ENCODE peak calls at places on chromosomes 16 and 17, in six cellular contexts. One of them, this sample, is unnamed.

GRCh38 chr17:32609085-32609484 is 122.3 kb downstream of the CDK5R1 start:
- DNase-seq in astrocyte of the spinal cord: peak
- DNase-seq in PC-3: peak
- DNase-seq in cardiac muscle cell: no peak
- DNase-seq in endothelial cell: no peak
- DNase-seq in psoas muscle: peak
- DNase-seq in this sample: no peak

GRCh38 chr17:58576679-58577367 is 62.4 kb upstream of the MTMR4 start:
- DNase-seq in astrocyte of the spinal cord: no peak
- DNase-seq in PC-3: no peak
- DNase-seq in cardiac muscle cell: no peak
- DNase-seq in endothelial cell: no peak
- DNase-seq in psoas muscle: no peak
- DNase-seq in this sample: no peak

GRCh38 chr16:50310308-50311133 is 44.2 kb downstream of the ADCY7 start:
- DNase-seq in astrocyte of the spinal cord: no peak
- DNase-seq in PC-3: no peak
- DNase-seq in cardiac muscle cell: no peak
- DNase-seq in endothelial cell: no peak
- DNase-seq in psoas muscle: no peak
- DNase-seq in this sample: no peak

GRCh38 chr17:1779571-1780074 is 17.8 kb downstream of the SERPINF1 start:
- DNase-seq in astrocyte of the spinal cord: peak
- DNase-seq in PC-3: peak
- DNase-seq in cardiac muscle cell: peak
- DNase-seq in endothelial cell: no peak
- DNase-seq in psoas muscle: peak
- DNase-seq in this sample: no peak

GRCh38 chr16:88296437-88297177 is 86.2 kb upstream of the ZNF469 start:
- DNase-seq in astrocyte of the spinal cord: no peak
- DNase-seq in PC-3: no peak
- DNase-seq in cardiac muscle cell: no peak
- DNase-seq in endothelial cell: no peak
- DNase-seq in psoas muscle: no peak
- DNase-seq in this sample: no peak

GRCh38 chr16:50505115-50505514 is 43.1 kb upstream of the NKD1 start:
- DNase-seq in astrocyte of the spinal cord: no peak
- DNase-seq in PC-3: no peak
- DNase-seq in cardiac muscle cell: no peak
- DNase-seq in endothelial cell: no peak
- DNase-seq in psoas muscle: no peak
- DNase-seq in this sample: no peak

GRCh38 chr16:88882358-88883030 is 16.0 kb upstream of the PABPN1L start:
- DNase-seq in astrocyte of the spinal cord: no peak
- DNase-seq in PC-3: peak
- DNase-seq in cardiac muscle cell: no peak
- DNase-seq in endothelial cell: no peak
- DNase-seq in psoas muscle: no peak
- DNase-seq in this sample: no peak

GRCh38 chr17:21140911-21141310 is 14.1 kb downstream of the DHRS7B start:
- DNase-seq in astrocyte of the spinal cord: no peak
- DNase-seq in PC-3: no peak
- DNase-seq in cardiac muscle cell: no peak
- DNase-seq in endothelial cell: no peak
- DNase-seq in psoas muscle: no peak
- DNase-seq in this sample: no peak

GRCh38 chr17:76265624-76266243 is 586 bp downstream of the UBALD2 start:
- DNase-seq in astrocyte of the spinal cord: no peak
- DNase-seq in PC-3: peak
- DNase-seq in cardiac muscle cell: peak
- DNase-seq in endothelial cell: peak
- DNase-seq in psoas muscle: peak
- DNase-seq in this sample: peak

DNA sequence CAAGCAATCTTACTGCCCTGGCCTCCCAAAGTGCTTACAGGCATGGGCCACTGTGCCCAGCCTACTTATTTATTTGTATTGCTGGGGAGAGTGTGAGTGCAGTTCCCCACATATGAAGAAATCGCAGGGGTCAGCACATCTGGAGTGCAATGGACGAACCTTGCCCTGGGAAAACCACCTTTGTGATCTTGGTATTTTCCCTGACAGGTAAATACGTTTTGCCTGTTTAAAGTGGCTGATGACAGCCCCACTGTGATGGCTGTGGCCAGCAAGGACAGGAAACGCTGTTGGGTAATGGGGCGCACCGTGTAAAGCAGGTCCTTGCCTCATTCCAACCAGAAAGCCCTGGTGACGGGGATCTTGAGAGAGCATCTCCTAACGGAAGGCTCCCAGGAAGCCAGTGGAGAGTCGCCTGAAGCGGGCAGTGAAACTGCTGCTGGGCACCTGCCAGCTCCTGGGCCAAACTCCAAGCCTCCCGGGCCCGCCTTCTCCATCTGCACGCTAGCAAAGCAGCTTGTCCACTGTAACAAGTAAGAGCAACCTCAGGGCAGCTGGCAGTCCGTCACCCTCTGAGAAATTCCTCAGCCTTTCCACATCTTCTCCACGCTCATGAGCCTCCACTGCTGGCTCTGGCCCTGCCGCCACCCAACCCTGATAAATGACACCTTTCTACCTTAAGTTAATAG is 17.5 kb downstream of the EMC8 start:
- DNase-seq in astrocyte of the spinal cord: peak
- DNase-seq in PC-3: peak
- DNase-seq in cardiac muscle cell: peak
- DNase-seq in endothelial cell: no peak
- DNase-seq in psoas muscle: peak
- DNase-seq in this sample: no peak
- TF ChIP-seq CTCF in astrocyte of the spinal cord: no peak
- TF ChIP-seq CTCF in PC-3: no peak
- TF ChIP-seq CTCF in cardiac muscle cell: no peak
- TF ChIP-seq CTCF in endothelial cell: no peak
- TF ChIP-seq CTCF in psoas muscle: no peak
- TF ChIP-seq CTCF in this sample: no peak

GRCh38 chr17:29048440-29049360 is 5.8 kb downstream of the PIPOX start:
- DNase-seq in astrocyte of the spinal cord: peak
- DNase-seq in PC-3: no peak
- DNase-seq in cardiac muscle cell: no peak
- DNase-seq in endothelial cell: no peak
- DNase-seq in psoas muscle: no peak
- DNase-seq in this sample: no peak
- TF ChIP-seq CTCF in astrocyte of the spinal cord: no peak
- TF ChIP-seq CTCF in PC-3: no peak
- TF ChIP-seq CTCF in cardiac muscle cell: no peak
- TF ChIP-seq CTCF in endothelial cell: no peak
- TF ChIP-seq CTCF in psoas muscle: no peak
- TF ChIP-seq CTCF in this sample: no peak

GRCh38 chr16:4339909-4340308 is 11.2 kb downstream of the PAM16 start:
- DNase-seq in astrocyte of the spinal cord: peak
- DNase-seq in PC-3: no peak
- DNase-seq in cardiac muscle cell: peak
- DNase-seq in endothelial cell: no peak
- DNase-seq in psoas muscle: no peak
- DNase-seq in this sample: no peak
- TF ChIP-seq CTCF in astrocyte of the spinal cord: no peak
- TF ChIP-seq CTCF in PC-3: no peak
- TF ChIP-seq CTCF in cardiac muscle cell: peak
- TF ChIP-seq CTCF in endothelial cell: no peak
- TF ChIP-seq CTCF in psoas muscle: no peak
- TF ChIP-seq CTCF in this sample: no peak

GRCh38 chr17:16150251-16150859 is 65.0 kb downstream of the NCOR1 start:
- DNase-seq in astrocyte of the spinal cord: peak
- DNase-seq in PC-3: peak
- DNase-seq in cardiac muscle cell: peak
- DNase-seq in endothelial cell: no peak
- DNase-seq in psoas muscle: no peak
- DNase-seq in this sample: no peak
- TF ChIP-seq CTCF in astrocyte of the spinal cord: no peak
- TF ChIP-seq CTCF in PC-3: no peak
- TF ChIP-seq CTCF in cardiac muscle cell: no peak
- TF ChIP-seq CTCF in endothelial cell: no peak
- TF ChIP-seq CTCF in psoas muscle: no peak
- TF ChIP-seq CTCF in this sample: no peak

GRCh38 chr16:67544329-67544841 is 15.8 kb downstream of the RIPOR1 start:
- DNase-seq in astrocyte of the spinal cord: no peak
- DNase-seq in PC-3: no peak
- DNase-seq in cardiac muscle cell: no peak
- DNase-seq in endothelial cell: no peak
- DNase-seq in psoas muscle: no peak
- DNase-seq in this sample: no peak
- TF ChIP-seq CTCF in astrocyte of the spinal cord: peak
- TF ChIP-seq CTCF in PC-3: no peak
- TF ChIP-seq CTCF in cardiac muscle cell: no peak
- TF ChIP-seq CTCF in endothelial cell: peak
- TF ChIP-seq CTCF in psoas muscle: no peak
- TF ChIP-seq CTCF in this sample: no peak

DNA sequence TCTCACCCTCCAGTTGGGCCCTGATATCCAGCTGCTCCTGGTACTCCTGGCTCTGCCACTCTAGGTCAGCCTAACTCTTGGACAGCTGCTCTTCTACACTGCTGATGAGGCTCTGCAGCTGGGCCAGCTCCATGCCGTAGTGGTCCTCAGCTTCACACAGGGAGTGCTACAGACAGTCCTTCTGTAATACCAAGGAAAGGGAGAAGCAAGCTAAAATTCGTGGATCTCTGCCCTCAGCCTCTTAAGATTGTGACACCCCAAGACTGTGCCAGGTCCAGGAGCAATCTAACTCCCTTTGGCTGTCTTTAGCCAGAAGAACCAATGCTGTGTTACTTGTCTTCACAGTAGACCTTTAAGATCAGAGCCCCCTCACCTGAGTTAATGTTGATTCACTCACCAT is 7.7 kb upstream of the KRT38 start:
- DNase-seq in astrocyte of the spinal cord: no peak
- DNase-seq in PC-3: no peak
- DNase-seq in cardiac muscle cell: peak
- DNase-seq in endothelial cell: no peak
- DNase-seq in psoas muscle: no peak
- DNase-seq in this sample: no peak
- TF ChIP-seq CTCF in astrocyte of the spinal cord: no peak
- TF ChIP-seq CTCF in PC-3: no peak
- TF ChIP-seq CTCF in cardiac muscle cell: no peak
- TF ChIP-seq CTCF in endothelial cell: no peak
- TF ChIP-seq CTCF in psoas muscle: no peak
- TF ChIP-seq CTCF in this sample: no peak

GRCh38 chr16:82643936-82644630 is 17.3 kb downstream of the CDH13 start:
- DNase-seq in astrocyte of the spinal cord: no peak
- DNase-seq in PC-3: no peak
- DNase-seq in cardiac muscle cell: no peak
- DNase-seq in endothelial cell: no peak
- DNase-seq in psoas muscle: no peak
- DNase-seq in this sample: no peak

GRCh38 chr16:82643136-82643535 is 16.4 kb downstream of the CDH13 start:
- DNase-seq in astrocyte of the spinal cord: no peak
- DNase-seq in PC-3: no peak
- DNase-seq in cardiac muscle cell: no peak
- DNase-seq in endothelial cell: no peak
- DNase-seq in psoas muscle: no peak
- DNase-seq in this sample: no peak

GRCh38 chr16:82639666-82640336 is 13.0 kb downstream of the CDH13 start:
- DNase-seq in astrocyte of the spinal cord: peak
- DNase-seq in PC-3: peak
- DNase-seq in cardiac muscle cell: peak
- DNase-seq in endothelial cell: peak
- DNase-seq in psoas muscle: peak
- DNase-seq in this sample: peak

GRCh38 chr16:82639263-82639662 is 12.5 kb downstream of the CDH13 start:
- DNase-seq in astrocyte of the spinal cord: no peak
- DNase-seq in PC-3: no peak
- DNase-seq in cardiac muscle cell: no peak
- DNase-seq in endothelial cell: no peak
- DNase-seq in psoas muscle: no peak
- DNase-seq in this sample: no peak

DNA sequence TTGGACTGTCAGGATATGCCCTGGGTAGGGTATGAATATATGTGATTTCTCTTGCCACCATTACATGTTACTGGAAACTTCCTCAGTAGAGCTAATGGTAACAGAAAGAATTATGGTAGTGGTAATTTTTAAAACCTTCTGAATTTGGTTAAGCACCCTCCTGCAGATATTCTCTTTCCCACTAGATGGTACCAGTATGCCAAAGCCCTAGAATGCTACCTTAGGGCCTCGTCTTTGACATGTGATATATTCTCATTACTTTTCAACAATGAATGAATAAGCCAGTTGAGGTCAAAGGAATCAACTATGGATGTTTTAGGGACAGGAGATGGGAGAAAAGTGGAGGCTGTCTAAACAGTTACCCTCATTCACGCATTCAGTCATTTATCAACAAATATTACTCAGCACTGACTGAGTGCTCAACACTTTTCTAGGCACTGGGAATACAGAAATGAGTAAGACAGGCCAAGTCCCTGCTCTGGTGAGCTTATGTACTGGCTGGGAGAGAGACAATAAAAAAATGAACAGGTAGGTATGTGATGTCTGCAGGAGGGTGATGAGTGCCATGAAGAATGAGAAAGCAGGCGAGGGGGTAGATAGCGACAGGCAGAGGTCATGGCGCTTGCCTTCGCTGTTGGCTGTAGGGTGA is 14.7 kb downstream of the CDH13 start:
- DNase-seq in astrocyte of the spinal cord: peak
- DNase-seq in PC-3: peak
- DNase-seq in cardiac muscle cell: peak
- DNase-seq in endothelial cell: no peak
- DNase-seq in psoas muscle: no peak
- DNase-seq in this sample: no peak
- TF ChIP-seq CTCF in astrocyte of the spinal cord: peak
- TF ChIP-seq CTCF in PC-3: peak
- TF ChIP-seq CTCF in cardiac muscle cell: peak
- TF ChIP-seq CTCF in endothelial cell: no peak
- TF ChIP-seq CTCF in psoas muscle: peak
- TF ChIP-seq CTCF in this sample: no peak